ENCODE peak calls at places on chromosome 2, in five cellular contexts. W is adrenal gland, H is right lobe of liver, C is tibial artery, A is A549. U is an unnamed sample. For H3K9me3, the result is how much of the 10 kb centered on the place peaks cover.

GRCh38 chr2:54652540-54652939 is 70.9 kb upstream of the EML6 start:
- DNase-seq in W (no peak), H (no peak), C (no peak), A (no peak), U (no peak)

GRCh38 chr2:151040036-151040435 is 221.6 kb downstream of the RBM43 start:
- DNase-seq in W (peak), H (no peak), C (no peak), A (no peak), U (no peak)

GRCh38 chr2:8515390-8515761 is 166.5 kb upstream of the ID2 start:
- DNase-seq in W (peak), H (no peak), C (no peak), A (no peak), U (peak)

GRCh38 chr2:100320547-100321180 is 1.6 kb downstream of the LONRF2 start:
- DNase-seq in W (peak), H (no peak), C (no peak), A (peak), U (peak)

GRCh38 chr2:134402385-134402784 is 148.5 kb downstream of the MGAT5 start:
- DNase-seq in W (peak), H (peak), C (peak), A (no peak), U (no peak)

GRCh38 chr2:120669121-120669952 is 66.3 kb upstream of the GLI2 start:
- DNase-seq in W (no peak), H (peak), C (no peak), A (no peak), U (peak)

GRCh38 chr2:25690058-25690457 is 16.7 kb upstream of the DTNB start:
- DNase-seq in W (no peak), H (peak), C (peak), A (no peak), U (no peak)

GRCh38 chr2:123502926-123503325 is 522.2 kb upstream of the CNTNAP5 start:
- DNase-seq in W (no peak), H (no peak), C (no peak), A (no peak), U (no peak)

GRCh38 chr2:165369131-165369935 is 100.2 kb upstream of the CSRNP3 start:
- DNase-seq in W (no peak), H (no peak), C (no peak), A (no peak), U (peak)

GRCh38 chr2:207743514-207743913 is 26.2 kb downstream of the FZD5 start:
- DNase-seq in W (no peak), H (no peak), C (no peak), A (no peak), U (no peak)

GRCh38 chr2:130896813-130897212 is 60.1 kb downstream of the ARHGEF4 start:
- DNase-seq in W (no peak), H (no peak), C (no peak), A (no peak), U (no peak)

GRCh38 chr2:225566798-225567197 is 167.3 kb downstream of the NYAP2 start:
- DNase-seq in W (no peak), H (no peak), C (no peak), A (no peak), U (no peak)

GRCh38 chr2:212177724-212178123 is 360.9 kb downstream of the ERBB4 start:
- DNase-seq in W (no peak), H (no peak), C (no peak), A (no peak), U (no peak)

GRCh38 chr2:218711550-218711929 is 905 bp downstream of the TTLL4 start:
- DNase-seq in W (no peak), H (no peak), C (no peak), A (no peak), U (no peak)

GRCh38 chr2:1510184-1510583 is 96.9 kb downstream of the TPO start:
- DNase-seq in W (no peak), H (no peak), C (peak), A (no peak), U (no peak)

GRCh38 chr2:83730258-83730657 is 728.8 kb downstream of the SUCLG1 start:
- DNase-seq in W (no peak), H (no peak), C (no peak), A (no peak), U (no peak)

GRCh38 chr2:239208470-239209180 is 192.2 kb downstream of the HDAC4 start:
- DNase-seq in W (no peak), H (peak), C (no peak), A (no peak), U (peak)

GRCh38 chr2:171762879-171763573 is 75.8 kb downstream of the DYNC1I2 start:
- DNase-seq in W (no peak), H (no peak), C (no peak), A (no peak), U (no peak)

GRCh38 chr2:108987111-108987510 is 1.9 kb downstream of the EDAR start:
- DNase-seq in W (no peak), H (no peak), C (no peak), A (no peak), U (no peak)

GRCh38 chr2:172096661-172097547 is 5.8 kb downstream of the DLX2 start:
- DNase-seq in W (no peak), H (no peak), C (no peak), A (no peak), U (no peak)

GRCh38 chr2:85593023-85593422 is 2.5 kb upstream of the RNF181 start:
- DNase-seq in W (no peak), H (no peak), C (no peak), A (no peak), U (peak)

GRCh38 chr2:108988796-108989713 is at the start of gene EDAR:
- DNase-seq in W (peak), H (peak), C (no peak), A (peak), U (peak)

GRCh38 chr2:219451626-219452360 is 17.1 kb downstream of the SPEG start:
- DNase-seq in W (no peak), H (no peak), C (peak), A (no peak), U (no peak)

DNA sequence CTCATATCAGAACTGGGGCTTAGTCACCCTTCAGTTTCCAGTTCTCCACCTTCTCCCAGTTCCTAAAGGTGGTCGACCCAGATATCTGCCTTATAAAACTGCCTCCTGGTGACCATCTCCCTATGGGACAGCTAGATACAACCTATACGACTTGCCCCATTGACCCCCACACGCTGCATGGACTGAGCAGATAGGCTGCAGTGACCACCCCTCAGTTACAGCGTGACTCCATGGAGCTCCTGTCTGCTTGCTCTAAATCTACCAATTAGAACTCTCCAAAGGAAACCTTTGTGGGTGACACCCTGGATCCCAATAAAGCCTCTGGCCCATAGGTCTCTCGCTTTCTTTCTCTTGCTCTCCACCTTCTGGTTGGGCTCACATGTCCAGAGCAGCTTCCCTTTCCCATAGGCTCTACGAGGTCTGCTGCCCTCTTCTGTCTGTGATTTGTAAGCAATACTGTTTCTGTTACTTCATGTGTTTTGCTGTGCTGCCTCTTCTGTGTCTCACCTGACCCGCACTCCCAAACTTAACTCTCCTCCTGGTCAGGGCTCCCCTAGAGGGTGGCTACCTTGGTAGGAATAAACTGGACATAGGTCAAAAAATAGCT is 971.3 kb upstream of the FAM98A start:
- DNase-seq in W (no peak), H (no peak), C (no peak), A (no peak), U (peak)
- TF ChIP-seq CTCF in W (no peak), H (peak), C (no peak), A (peak), U (peak)

GRCh38 chr2:237486334-237486818 is 675 bp upstream of the MLPH start:
- DNase-seq in W (no peak), H (no peak), C (no peak), A (no peak), U (no peak)
- H3K4me3 ChIP-seq in W (no peak), H (peak), C (peak), A (peak), U (peak)

DNA sequence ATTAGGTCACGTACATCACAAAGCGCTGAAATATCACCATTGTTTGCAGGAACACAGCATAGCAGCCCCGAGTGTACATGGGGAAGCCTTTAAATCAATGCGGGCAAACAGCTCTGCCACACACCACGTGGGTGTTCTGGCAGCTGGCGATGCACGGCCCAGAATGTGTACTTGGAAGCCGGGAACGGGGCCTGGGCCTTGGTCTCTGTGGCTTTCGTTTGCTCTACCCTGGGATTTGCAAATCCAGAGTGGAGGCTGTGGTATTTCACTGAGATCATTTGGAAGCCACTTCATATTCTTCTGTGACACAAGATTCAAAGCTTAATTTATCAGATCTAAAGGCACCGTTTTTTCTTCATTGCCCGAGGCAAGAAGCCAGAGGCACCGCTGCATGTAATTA is 246.3 kb upstream of the MYT1L start:
- DNase-seq in W (no peak), H (no peak), C (no peak), A (no peak), U (peak)
- H3K9me3 ChIP-seq in W (under half), H (under half), C (under half), A (under half), U (under half)

DNA sequence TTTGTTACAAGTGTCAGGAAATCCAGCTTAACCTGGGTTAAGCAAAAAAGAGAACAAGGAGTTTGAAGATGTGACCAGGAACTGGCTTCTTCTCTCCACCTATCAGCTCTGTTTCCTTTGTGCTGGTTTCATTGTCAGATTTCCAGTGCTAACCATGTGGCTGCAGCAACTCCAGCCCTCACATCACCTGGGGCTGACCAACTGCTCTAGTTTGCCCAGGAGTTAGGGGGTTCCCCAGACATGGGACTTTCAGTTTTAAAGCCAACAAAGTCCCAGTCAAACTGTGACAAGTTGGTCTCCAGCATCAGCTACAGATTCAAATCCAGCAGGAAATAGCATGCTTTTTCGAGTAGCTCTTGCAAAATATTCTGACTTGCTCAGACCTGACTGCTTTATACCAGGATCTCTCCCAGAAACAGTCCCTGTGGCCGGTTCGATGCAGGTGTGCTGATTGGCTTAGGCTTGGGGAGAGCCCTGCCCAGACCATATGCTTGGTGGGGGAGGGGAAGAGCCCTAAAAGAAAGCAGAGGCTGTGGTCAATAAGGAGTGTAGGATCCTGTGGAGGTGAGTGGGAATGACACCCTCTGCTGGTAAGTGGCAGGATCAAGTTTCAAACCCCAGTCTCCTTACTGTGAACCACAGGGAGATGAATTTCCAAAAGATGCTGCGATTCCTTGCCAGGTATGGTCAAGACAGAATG is 49.5 kb downstream of the KCNE4 start:
- DNase-seq in W (no peak), H (no peak), C (no peak), A (peak), U (peak)
- TF ChIP-seq CTCF in W (peak), H (peak), C (peak), A (peak), U (peak)

DNA sequence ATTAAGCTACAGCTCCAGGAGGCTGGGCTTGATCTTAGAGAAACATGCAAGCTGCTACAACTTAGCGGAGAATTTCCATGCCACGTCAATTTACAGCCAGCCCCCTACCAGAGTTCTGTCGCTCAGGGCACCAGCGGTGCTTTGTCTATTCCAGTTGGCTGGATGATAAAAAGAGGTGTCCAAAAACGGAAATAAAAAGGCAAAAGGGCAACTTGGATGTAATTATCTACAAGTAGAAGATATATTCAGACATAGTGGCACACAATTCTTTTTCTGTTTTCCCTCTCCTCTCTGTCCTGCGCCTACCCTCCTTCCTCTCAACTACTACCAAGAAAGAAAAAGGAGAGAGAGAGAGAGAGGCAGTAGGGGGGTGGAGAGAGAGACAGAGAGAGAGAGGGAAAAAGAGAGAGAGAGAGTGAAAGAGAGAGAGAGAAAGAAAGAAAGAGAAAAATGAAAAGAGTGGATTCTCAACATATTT is 363 bp upstream of the RFTN2 start:
- DNase-seq in W (peak), H (no peak), C (no peak), A (no peak), U (no peak)
- H3K4me3 ChIP-seq in W (no peak), H (peak), C (peak), A (no peak), U (no peak)

GRCh38 chr2:195407782-195408181 is 249.2 kb upstream of the SLC39A10 start:
- DNase-seq in W (no peak), H (no peak), C (no peak), A (peak), U (no peak)
- H3K9me3 ChIP-seq in W (under half), H (under half), C (under half), A (under half), U (under half)

DNA sequence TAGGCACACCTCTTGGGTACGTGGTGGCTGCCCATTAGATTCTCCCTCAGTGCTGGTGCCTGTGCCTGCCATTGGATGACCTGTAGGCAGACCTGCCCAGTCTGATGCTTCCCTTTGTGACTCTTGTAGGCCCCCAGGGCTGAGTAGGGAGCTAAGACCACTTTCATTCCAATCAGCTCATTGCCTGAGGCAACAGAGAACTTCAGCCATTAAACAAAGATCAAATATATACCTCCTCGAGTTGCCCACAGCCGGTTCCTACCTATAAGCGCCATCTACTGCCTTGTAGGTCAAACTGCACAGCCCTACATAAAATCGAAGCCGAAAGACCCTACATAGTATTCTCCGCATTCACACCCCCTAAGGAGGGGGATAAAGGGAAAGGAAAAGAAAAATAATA is 184.6 kb downstream of the ETAA1 start:
- DNase-seq in W (no peak), H (no peak), C (no peak), A (no peak), U (no peak)
- TF ChIP-seq CTCF in W (no peak), H (no peak), C (no peak), A (peak), U (no peak)

GRCh38 chr2:161115605-161116097 is 44.6 kb upstream of the TANK start:
- DNase-seq in W (no peak), H (no peak), C (no peak), A (no peak), U (no peak)
- H3K4me3 ChIP-seq in W (no peak), H (no peak), C (no peak), A (no peak), U (no peak)

GRCh38 chr2:237754849-237755248 is 43.7 kb upstream of the RBM44 start:
- DNase-seq in W (no peak), H (no peak), C (peak), A (no peak), U (no peak)
- H3K9me3 ChIP-seq in W (under half), H (under half), C (under half), A (under half), U (under half)

GRCh38 chr2:23791030-23791429 is 135.9 kb downstream of the ATAD2B start:
- DNase-seq in W (no peak), H (no peak), C (no peak), A (no peak), U (no peak)

GRCh38 chr2:23789012-23789411 is 137.9 kb downstream of the ATAD2B start:
- DNase-seq in W (no peak), H (no peak), C (no peak), A (no peak), U (no peak)

GRCh38 chr2:23782647-23783046 is 144.3 kb downstream of the ATAD2B start:
- DNase-seq in W (no peak), H (no peak), C (no peak), A (no peak), U (no peak)

GRCh38 chr2:23784971-23785370 is 142.0 kb downstream of the ATAD2B start:
- DNase-seq in W (no peak), H (no peak), C (no peak), A (no peak), U (no peak)

DNA sequence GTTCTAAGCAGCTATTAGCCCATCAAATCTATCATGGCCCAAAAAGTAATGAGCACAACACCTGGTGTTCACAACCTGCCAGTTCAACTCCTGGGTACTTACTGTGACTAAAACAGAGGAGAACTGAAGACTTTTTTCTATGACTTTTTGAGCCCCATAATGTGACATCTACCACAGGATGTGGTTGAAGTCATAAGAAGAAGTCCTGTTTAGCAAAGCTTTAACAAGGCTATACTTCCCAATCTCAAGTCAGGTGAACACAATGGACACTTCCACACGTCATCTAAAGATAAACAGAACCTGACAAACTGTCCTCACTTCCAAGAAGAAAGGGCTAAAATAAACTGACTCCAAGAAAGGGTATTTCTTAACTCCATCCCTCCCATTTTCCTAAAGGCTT is 138.8 kb downstream of the ATAD2B start:
- DNase-seq in W (no peak), H (no peak), C (no peak), A (no peak), U (no peak)
- TF ChIP-seq CTCF in W (no peak), H (no peak), C (no peak), A (no peak), U (no peak)